ENCODE peak calls at places on chromosomes 1 and 21, in six cellular contexts. V is neuronal stem cell, L is trophoblast cell, J is mesenchymal stem cell, B is IMR-90, D is H1. E is an unnamed sample.

GRCh38 chr1:37497832-37498231 is 16.7 kb downstream of the MEAF6 start:
- DNase-seq in V (no peak), L (no peak), J (no peak), B (no peak), D (no peak), E (no peak)

GRCh38 chr1:66276229-66276628 is 257.7 kb upstream of the SGIP1 start:
- DNase-seq in V (no peak), L (no peak), J (no peak), B (no peak), D (no peak), E (no peak)

GRCh38 chr1:156752843-156753486 is 1.5 kb upstream of the HDGF start:
- DNase-seq in V (no peak), L (peak), J (peak), B (peak), D (no peak), E (no peak)

GRCh38 chr1:2074316-2074855 is 24.2 kb downstream of the PRKCZ start:
- DNase-seq in V (no peak), L (no peak), J (no peak), B (no peak), D (no peak), E (no peak)

GRCh38 chr1:209926045-209926444 is 12.0 kb upstream of the SYT14 start:
- DNase-seq in V (no peak), L (no peak), J (no peak), B (peak), D (no peak), E (no peak)

GRCh38 chr1:94067196-94067595 is 53.8 kb downstream of the ABCA4 start:
- DNase-seq in V (no peak), L (no peak), J (peak), B (peak), D (no peak), E (no peak)

GRCh38 chr1:6108937-6109636 is 63.4 kb downstream of the KCNAB2 start:
- DNase-seq in V (no peak), L (peak), J (no peak), B (peak), D (no peak), E (peak)

GRCh38 chr1:51622455-51622913 is 5.6 kb downstream of the OSBPL9 start:
- DNase-seq in V (no peak), L (peak), J (peak), B (peak), D (no peak), E (peak)

GRCh38 chr1:182700351-182700709 is 15.9 kb upstream of the RGS8 start:
- DNase-seq in V (no peak), L (no peak), J (no peak), B (no peak), D (no peak), E (no peak)

GRCh38 chr1:235426680-235427079 is 59.5 kb downstream of the TBCE start:
- DNase-seq in V (no peak), L (no peak), J (no peak), B (no peak), D (no peak), E (no peak)

DNA sequence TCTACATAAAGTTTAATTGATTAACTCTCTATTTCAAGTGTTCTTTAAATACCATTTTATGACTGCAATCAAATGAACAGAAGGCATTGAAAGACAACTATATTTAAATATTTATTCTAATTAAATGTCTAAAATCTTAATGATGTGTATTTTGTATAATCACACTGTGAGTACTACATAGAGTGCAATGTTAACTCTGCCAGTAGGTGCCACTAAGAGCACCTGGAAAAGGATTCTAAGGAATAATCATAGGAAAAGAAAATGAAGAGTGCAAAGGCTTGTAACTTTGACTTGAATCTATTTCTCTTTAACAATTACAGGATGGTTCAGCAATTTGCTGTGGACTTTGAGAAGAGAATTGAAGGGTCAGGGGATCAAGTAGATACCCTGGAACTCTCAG is 200.4 kb downstream of the DNM3 start:
- DNase-seq in V (no peak), L (no peak), J (peak), B (peak), D (no peak), E (no peak)
- H2AFZ ChIP-seq in V (no peak), L (no peak), J (no peak), B (no peak), D (no peak), E (no peak)

GRCh38 chr21:30164796-30165195 is 1.8 kb downstream of the CLDN17 start:
- DNase-seq in V (no peak), L (no peak), J (no peak), B (no peak), D (no peak), E (no peak)
- H3K4ac ChIP-seq in V (no peak), L (no peak), J (no peak), B (no peak), D (no peak), E (no peak)

DNA sequence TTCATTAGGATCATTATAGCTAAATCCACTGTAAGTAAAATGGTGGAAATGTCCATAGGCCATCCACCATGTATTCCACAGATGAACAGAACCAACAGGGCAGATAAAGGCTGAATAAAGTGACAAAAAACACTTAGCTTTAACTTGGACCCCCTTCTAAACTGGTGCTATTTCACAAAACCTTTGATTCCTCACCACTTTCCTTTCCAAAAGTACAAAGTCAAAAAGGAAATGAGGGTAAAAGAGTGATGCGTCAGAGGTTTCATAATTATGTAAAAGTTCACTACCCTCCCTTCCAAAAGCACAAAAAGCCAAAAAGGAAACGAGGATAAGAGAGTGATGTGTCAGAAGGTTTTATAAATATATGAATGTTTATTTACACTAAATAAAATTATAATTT is 172.2 kb downstream of the TBX15 start:
- DNase-seq in V (no peak), L (peak), J (no peak), B (no peak), D (no peak), E (no peak)
- H2AFZ ChIP-seq in V (no peak), L (no peak), J (no peak), B (no peak), D (no peak), E (no peak)

GRCh38 chr1:23591460-23592208 is 32.3 kb upstream of the ID3 start:
- DNase-seq in V (no peak), L (peak), J (peak), B (peak), D (no peak), E (no peak)
- H3K4ac ChIP-seq in V (no peak), L (peak), J (no peak), B (peak), D (no peak), E (no peak)

GRCh38 chr1:103208844-103209243 is 100.5 kb upstream of the COL11A1 start:
- DNase-seq in V (no peak), L (no peak), J (no peak), B (no peak), D (no peak), E (no peak)
- H2AFZ ChIP-seq in V (no peak), L (no peak), J (no peak), B (no peak), D (no peak), E (no peak)

GRCh38 chr1:23827717-23828116 is 2.5 kb upstream of the HMGCL start:
- DNase-seq in V (no peak), L (no peak), J (no peak), B (no peak), D (no peak), E (no peak)

GRCh38 chr1:23825076-23825761 is at the start of gene HMGCL:
- DNase-seq in V (peak), L (peak), J (peak), B (peak), D (peak), E (peak)

GRCh38 chr1:23824711-23825075 is 536 bp downstream of the HMGCL start:
- DNase-seq in V (no peak), L (no peak), J (peak), B (no peak), D (no peak), E (no peak)

GRCh38 chr1:23823767-23824166 is 1.5 kb downstream of the HMGCL start:
- DNase-seq in V (no peak), L (no peak), J (no peak), B (no peak), D (no peak), E (no peak)

DNA sequence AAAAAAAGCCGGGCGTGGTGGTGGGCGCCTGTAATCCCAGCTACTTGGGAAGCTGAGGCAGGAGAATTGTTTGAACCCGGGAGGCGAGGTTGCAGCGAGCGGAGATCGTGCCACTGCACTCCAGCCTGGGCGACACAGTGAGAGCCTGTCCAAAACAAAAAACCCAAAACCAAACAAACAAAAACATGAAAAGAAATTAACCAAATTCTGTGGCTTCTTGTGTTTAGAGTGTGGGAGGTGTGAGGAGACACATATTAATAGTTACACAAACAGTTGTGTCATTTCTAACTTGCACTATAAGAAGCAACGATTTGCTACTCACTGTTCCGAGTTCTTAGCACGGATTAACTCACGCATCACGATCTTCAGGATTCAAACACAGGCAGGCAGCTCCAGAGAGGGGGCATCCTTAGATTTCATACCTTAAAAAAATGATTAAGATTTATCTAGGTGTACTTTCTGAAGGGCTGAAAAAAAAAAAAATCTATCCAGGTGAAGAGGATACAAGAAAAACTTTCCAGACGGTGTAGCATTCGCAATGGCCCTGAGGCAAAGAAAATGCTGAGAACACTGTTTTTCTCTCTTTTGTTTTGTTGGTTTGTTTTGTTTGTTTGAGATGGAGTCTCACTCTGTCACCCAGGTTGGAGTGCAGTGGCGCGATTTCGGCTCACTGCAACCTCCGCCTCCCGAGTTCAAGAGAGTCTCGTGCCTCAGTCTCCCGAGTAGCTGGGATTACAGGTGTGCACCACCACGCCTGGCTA is 713 bp upstream of the HMGCL start:
- DNase-seq in V (no peak), L (peak), J (no peak), B (no peak), D (no peak), E (no peak)
- H3K4ac ChIP-seq in V (no peak), L (no peak), J (no peak), B (no peak), D (no peak), E (no peak)

GRCh38 chr1:225943582-225943981 is 2.6 kb upstream of the LEFTY2 start:
- DNase-seq in V (no peak), L (no peak), J (no peak), B (no peak), D (no peak), E (no peak)

GRCh38 chr1:225942574-225942973 is 1.6 kb upstream of the LEFTY2 start:
- DNase-seq in V (no peak), L (no peak), J (no peak), B (no peak), D (no peak), E (peak)

GRCh38 chr1:225940385-225941151 is 452 bp downstream of the LEFTY2 start:
- DNase-seq in V (no peak), L (no peak), J (no peak), B (no peak), D (no peak), E (peak)

GRCh38 chr1:225941949-225942222 is 866 bp upstream of the LEFTY2 start:
- DNase-seq in V (no peak), L (no peak), J (no peak), B (no peak), D (no peak), E (no peak)

DNA sequence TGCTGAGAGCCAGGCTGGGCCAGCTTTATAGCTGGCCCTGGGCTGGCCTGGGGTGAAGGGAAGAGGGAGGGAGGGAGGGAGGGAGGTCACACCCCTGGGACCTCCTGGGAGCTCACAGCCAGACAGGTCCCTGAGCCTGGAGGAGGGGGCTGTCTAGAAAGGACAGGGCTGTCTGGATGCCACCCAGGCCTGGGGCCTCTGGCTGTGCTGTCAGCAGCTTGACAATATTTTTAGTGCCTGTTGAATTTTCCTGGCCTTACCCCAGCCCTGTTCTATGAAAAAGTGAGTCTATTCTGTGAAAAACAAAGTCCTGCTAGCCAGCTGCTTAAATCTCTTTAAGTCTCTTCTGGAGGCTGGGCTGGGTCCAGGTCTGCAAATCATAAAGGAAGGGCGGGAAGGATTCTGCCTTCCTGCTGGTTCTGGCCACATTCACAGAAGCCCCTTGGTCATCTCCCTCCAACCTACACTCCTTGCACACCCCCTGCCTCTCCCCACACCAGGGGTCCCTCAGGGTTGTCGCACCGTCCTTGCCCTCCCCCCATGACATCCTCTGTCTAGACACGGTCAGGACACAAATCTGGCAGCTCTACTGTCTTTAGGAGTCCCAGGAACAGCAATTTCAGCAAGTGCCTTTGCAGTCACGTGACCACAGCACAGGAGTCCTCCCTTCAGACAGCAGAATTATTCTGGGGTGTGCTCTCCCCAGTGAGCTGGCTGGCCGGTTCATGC is at the start of gene LEFTY2:
- DNase-seq in V (no peak), L (no peak), J (no peak), B (no peak), D (no peak), E (no peak)
- H2AFZ ChIP-seq in V (peak), L (peak), J (no peak), B (no peak), D (no peak), E (no peak)

DNA sequence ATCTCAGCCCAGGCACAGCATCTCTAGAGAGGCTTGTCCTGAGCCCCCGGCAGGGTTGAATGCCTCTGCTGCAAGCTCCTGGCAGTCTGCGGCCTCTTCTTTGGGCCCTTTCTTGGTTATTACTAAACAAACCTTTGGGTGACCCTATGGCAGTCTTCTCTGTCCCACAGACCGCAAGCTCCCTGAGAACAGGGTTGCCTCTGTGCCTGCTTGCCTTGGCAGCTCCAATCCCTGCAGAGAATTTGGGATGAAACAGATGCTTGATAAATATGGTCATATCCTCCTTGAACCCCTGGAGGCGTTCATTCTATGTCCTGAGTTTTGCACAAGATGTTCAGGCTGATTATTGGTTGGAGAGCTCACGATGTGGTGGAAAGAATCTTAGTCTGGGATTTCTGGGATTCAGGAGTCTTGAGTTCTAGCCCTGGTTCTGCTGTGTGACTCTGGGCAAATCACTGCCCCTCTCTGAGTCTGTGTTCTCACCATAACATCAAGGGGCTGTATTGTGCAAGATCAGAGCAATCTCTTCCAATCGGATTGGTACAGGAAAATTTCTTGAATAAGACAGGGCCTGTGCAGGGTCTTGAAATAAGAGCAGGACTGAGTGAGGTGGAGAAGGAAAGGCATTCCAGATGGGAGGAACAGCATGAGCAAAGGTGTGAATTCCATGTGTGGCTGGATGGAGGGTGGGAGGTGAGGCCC is 49.6 kb downstream of the EDN2 start:
- DNase-seq in V (no peak), L (no peak), J (no peak), B (no peak), D (no peak), E (no peak)
- H3K4ac ChIP-seq in V (no peak), L (peak), J (no peak), B (no peak), D (no peak), E (no peak)

GRCh38 chr1:171279678-171280077 is 31.4 kb downstream of the FMO1 start:
- DNase-seq in V (no peak), L (no peak), J (no peak), B (no peak), D (no peak), E (no peak)

GRCh38 chr1:171277534-171277933 is 29.2 kb downstream of the FMO1 start:
- DNase-seq in V (no peak), L (no peak), J (no peak), B (no peak), D (no peak), E (no peak)

GRCh38 chr1:171280596-171280995 is 32.3 kb downstream of the FMO1 start:
- DNase-seq in V (no peak), L (no peak), J (no peak), B (no peak), D (no peak), E (no peak)

GRCh38 chr1:171279234-171279633 is 30.9 kb downstream of the FMO1 start:
- DNase-seq in V (no peak), L (no peak), J (no peak), B (no peak), D (no peak), E (no peak)
- H2AFZ ChIP-seq in V (no peak), L (no peak), J (no peak), B (no peak), D (no peak), E (no peak)

DNA sequence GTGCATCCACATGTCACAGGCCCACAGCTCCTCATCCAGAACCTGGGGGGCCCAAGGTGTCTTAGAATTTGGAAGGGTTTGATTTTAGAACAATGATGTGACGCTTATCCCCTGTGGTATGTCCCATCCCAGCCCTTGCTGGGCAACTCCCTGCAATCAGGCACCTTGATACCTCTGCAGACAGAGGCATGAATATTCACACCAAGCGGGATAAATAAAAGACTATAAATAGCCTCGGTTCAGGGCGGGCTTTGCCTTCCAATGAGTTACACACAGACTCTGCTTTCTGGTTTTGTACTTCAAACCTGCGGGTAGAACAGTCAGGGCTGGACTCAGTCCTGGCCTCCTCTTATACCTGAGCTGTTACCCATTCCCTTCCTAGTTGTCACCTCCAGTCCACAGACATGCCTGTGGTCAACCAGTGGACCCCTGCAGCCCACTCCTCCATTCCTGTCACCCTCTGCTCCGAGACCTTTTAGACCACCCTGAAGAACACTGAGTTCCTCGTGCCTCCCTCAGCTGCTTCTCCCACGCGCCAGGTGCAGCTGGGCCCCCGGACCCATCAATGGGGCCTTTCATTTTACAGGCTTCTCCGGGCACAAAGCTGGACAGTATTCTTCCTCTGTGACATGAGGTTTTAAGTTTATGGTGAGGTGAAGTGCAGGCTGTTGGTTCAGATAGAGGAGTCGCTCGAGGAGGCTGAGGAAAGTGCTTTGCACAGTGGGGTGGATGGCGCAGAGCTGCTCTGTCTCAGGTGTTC is 120.1 kb upstream of the TNR start:
- DNase-seq in V (no peak), L (no peak), J (no peak), B (no peak), D (no peak), E (no peak)
- H3K4ac ChIP-seq in V (no peak), L (no peak), J (no peak), B (no peak), D (no peak), E (no peak)